ENCODE peak calls at places on chromosomes 3 and 15, in seven cellular contexts. L, P, S, V, B, D and J are unnamed samples.

GRCh38 chr3:128076783-128077624 is 24.8 kb downstream of the SEC61A1 start:
- DNase-seq in V (peak), D (no peak), B (no peak), L (peak), P (no peak), S (no peak), J (no peak)

GRCh38 chr15:65263313-65263712 is 23.4 kb downstream of the PARP16 start:
- DNase-seq in V (no peak), L (no peak), S (no peak), B (no peak), D (peak), P (no peak), J (no peak)

GRCh38 chr3:141710888-141711616 is 27.0 kb upstream of the RNF7 start:
- DNase-seq in V (no peak), P (no peak), S (no peak), L (no peak), B (no peak), D (no peak), J (peak)

GRCh38 chr3:196609343-196609775 is 30.1 kb upstream of the NRROS start:
- DNase-seq in B (peak), V (peak), S (peak), D (peak), L (peak), P (peak), J (peak)

GRCh38 chr15:85048430-85048829 is 66.8 kb downstream of the PDE8A start:
- DNase-seq in D (no peak), V (no peak), B (no peak), P (peak), L (no peak), S (no peak), J (peak)

GRCh38 chr15:62931650-62932049 is 110.9 kb upstream of the TPM1 start:
- DNase-seq in L (no peak), P (no peak), B (no peak), V (no peak), D (no peak), S (no peak), J (no peak)

GRCh38 chr3:45872569-45872968 is 13.8 kb upstream of the CCR9 start:
- DNase-seq in P (no peak), V (no peak), B (no peak), D (no peak), S (no peak), L (no peak), J (no peak)

GRCh38 chr3:126746395-126747177 is 42.5 kb downstream of the CHCHD6 start:
- DNase-seq in L (no peak), S (no peak), B (peak), D (peak), P (peak), V (no peak), J (peak)

GRCh38 chr3:69288161-69288895 is 97.6 kb downstream of the FRMD4B start:
- DNase-seq in B (no peak), S (no peak), P (no peak), L (peak), D (no peak), V (peak), J (peak)

GRCh38 chr15:34584996-34585395 is 1.5 kb upstream of the GOLGA8B start:
- DNase-seq in B (no peak), S (no peak), L (no peak), D (peak), P (no peak), V (no peak), J (no peak)

GRCh38 chr3:16999871-17000270 is 115.1 kb downstream of the PLCL2 start:
- DNase-seq in S (no peak), L (peak), V (no peak), D (no peak), P (no peak), B (no peak), J (no peak)

GRCh38 chr15:83380026-83380425 is 67.1 kb upstream of the SH3GL3 start:
- DNase-seq in L (no peak), S (no peak), P (peak), B (no peak), V (no peak), D (no peak), J (no peak)

GRCh38 chr3:53974314-53974713 is 82.7 kb upstream of the SELENOK start:
- DNase-seq in D (no peak), V (no peak), L (no peak), P (no peak), B (no peak), S (no peak), J (no peak)

GRCh38 chr3:17579289-17580031 is 163.0 kb downstream of the TBC1D5 start:
- DNase-seq in B (no peak), D (no peak), V (no peak), P (no peak), L (no peak), S (no peak), J (peak)

DNA sequence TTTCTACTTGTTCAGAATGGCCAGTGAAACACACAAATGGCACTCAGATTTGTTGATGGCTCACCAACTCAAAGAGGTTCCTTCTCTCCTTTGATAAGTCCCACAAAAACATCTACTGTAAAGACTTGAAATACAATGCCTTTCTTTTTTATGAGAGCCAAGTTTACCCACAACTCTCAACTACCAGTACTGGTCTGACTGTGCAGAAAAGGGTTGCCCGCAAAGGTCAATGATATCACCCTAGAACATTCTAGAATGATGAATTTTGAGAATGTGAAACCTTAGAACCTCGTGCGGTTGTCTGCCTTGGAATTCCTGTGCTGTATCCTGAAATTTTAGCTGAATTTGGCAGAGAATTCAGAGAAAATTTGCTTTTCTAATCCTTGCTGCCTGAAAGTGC is 19.1 kb upstream of the PPP4R2 start:
- DNase-seq in B (no peak), V (no peak), L (no peak), P (no peak), S (no peak), D (no peak), J (no peak)
- TF ChIP-seq CTCF in B (no peak), V (no peak), L (no peak), P (no peak), S (no peak), D (no peak), J (no peak)

DNA sequence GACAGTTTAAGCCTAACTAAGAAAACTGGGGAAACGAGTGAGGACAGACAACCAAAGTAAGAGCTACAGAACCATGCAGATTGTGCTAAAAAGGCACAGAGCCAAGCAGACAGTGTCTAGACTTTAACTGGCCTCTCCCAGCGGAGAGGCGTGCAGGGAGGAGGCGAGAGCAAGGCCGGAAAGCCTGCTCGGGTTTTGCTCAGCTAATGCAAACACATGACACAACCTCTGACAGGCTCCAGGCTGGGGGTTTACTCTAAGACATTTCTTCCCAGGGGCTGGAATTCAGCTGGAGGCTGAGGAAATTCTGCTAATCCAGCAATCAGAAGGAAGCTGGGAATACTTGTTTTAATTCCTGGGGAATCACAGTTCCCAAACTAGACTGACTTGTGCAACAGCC is 11.8 kb downstream of the FSTL1 start:
- DNase-seq in P (peak), B (no peak), L (no peak), V (peak), S (no peak), D (peak), J (no peak)
- H3K4me3 ChIP-seq in P (no peak), B (no peak), L (no peak), V (no peak), S (no peak), D (no peak), J (no peak)

DNA sequence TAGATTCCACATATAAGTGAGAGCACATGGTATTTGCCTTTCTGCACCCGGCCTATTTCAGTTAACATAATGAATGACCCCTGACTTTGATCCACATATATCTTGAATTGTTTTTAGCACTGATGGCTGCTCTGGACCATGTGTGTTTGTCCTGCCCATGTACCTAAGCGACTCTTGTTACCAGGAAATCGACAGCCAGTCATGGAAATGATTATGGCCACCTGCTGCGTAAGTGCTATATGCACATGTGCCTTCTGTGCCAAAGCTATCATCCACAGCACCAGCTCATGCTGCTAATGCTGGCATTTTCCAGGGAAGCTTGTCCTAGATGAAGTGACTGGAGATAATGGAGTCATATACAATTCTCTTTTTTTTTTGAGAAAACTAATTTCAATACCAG is 103.7 kb downstream of the PEX5L start:
- DNase-seq in B (no peak), D (no peak), P (no peak), V (no peak), L (no peak), S (no peak), J (no peak)
- H3K27ac ChIP-seq in B (no peak), D (no peak), P (no peak), V (no peak), L (no peak), S (no peak), J (no peak)

GRCh38 chr15:81069909-81070308 is 64.2 kb upstream of the CFAP161 start:
- DNase-seq in S (no peak), P (no peak), D (peak), L (no peak), B (no peak), V (no peak), J (no peak)
- TF ChIP-seq CTCF in S (no peak), P (no peak), D (peak), L (no peak), B (no peak), V (no peak), J (no peak)

DNA sequence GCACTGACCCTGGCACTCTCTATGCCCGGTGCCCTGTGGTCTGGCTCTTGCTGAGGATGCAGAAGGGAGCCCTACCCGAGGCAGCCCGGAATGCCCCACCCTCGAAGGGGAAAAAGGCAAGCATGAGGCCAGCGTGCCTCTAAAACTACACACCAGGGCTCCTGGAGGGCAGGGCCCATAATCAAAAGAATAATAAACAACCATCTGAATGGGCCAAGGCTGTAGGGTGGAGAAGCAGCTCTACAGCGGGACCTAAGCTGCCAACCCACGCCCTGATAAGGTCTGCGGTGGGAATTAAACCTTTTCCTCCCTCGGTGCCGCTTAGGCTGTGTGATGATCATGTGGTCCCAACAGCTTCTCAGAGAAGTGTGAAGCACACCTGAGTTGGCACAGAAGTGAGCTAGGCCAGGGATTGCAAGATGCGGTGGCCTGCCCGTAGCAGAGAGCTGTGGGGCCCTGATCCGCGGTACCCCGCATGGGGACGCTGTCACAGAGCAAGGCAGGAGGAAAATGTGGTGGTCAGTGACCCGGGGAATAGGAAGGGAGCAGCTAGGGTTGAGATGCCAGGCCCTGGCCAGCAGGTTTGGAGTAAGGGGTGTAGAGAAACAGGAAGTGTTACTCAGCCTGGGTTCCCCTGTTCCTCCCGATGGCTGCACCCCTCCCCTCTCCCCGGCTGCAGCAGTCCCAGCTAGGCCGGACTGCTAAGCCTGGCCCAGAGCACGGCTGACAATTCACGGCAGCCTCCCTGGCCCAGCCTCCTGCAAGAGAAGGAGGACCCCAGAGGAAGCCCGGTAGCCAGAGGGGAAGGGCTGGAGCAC is 1.1 kb upstream of the C15orf62 start:
- DNase-seq in B (no peak), S (no peak), D (no peak), V (no peak), L (no peak), P (no peak), J (no peak)
- H3K4me3 ChIP-seq in B (no peak), S (peak), D (no peak), V (no peak), L (no peak), P (no peak), J (no peak)